ENCODE peak calls at places on chromosome 15, in four cellular contexts. M is HepG2, X is H1, L is K562. T is an unnamed sample.

GRCh38 chr15:80778964-80779657 is at the start of gene CEMIP:
- DNase-seq in M (peak), X (peak), L (peak), T (no peak)

GRCh38 chr15:72535911-72536310 is 61.8 kb downstream of the ARIH1 start:
- DNase-seq in M (no peak), X (no peak), L (no peak), T (no peak)

GRCh38 chr15:63041982-63042878 is at the start of gene TPM1:
- DNase-seq in M (peak), X (peak), L (no peak), T (no peak)

GRCh38 chr15:73888224-73889041 is 15.1 kb downstream of the TBC1D21 start:
- DNase-seq in M (no peak), X (no peak), L (no peak), T (no peak)

GRCh38 chr15:79091204-79091867 is 756 bp upstream of the RASGRF1 start:
- DNase-seq in M (no peak), X (peak), L (no peak), T (no peak)

GRCh38 chr15:88648357-88649214 is 9.8 kb downstream of the ISG20 start:
- DNase-seq in M (no peak), X (peak), L (no peak), T (no peak)

GRCh38 chr15:87682527-87682926 is 574.0 kb downstream of the NTRK3 start:
- DNase-seq in M (no peak), X (no peak), L (peak), T (no peak)

GRCh38 chr15:43329222-43329959 is 982 bp downstream of the LCMT2 start:
- DNase-seq in M (no peak), X (peak), L (peak), T (no peak)

GRCh38 chr15:55094152-55094551 is 102.6 kb downstream of the RSL24D1 start:
- DNase-seq in M (no peak), X (no peak), L (no peak), T (no peak)

GRCh38 chr15:28996289-28996688 is 110.5 kb downstream of the APBA2 start:
- DNase-seq in M (no peak), X (no peak), L (no peak), T (no peak)

GRCh38 chr15:23477920-23478319 is 30.9 kb upstream of the GOLGA6L2 start:
- DNase-seq in M (no peak), X (no peak), L (peak), T (no peak)

GRCh38 chr15:73601449-73602425 is 31.5 kb downstream of the NPTN start:
- DNase-seq in M (peak), X (no peak), L (no peak), T (no peak)

GRCh38 chr15:89088605-89089315 is 504 bp downstream of the ABHD2 start:
- DNase-seq in M (no peak), X (no peak), L (no peak), T (no peak)

GRCh38 chr15:64361259-64361658 is 5.3 kb upstream of the CSNK1G1 start:
- DNase-seq in M (no peak), X (no peak), L (no peak), T (no peak)

GRCh38 chr15:92393994-92394326 is 279 bp downstream of the ST8SIA2 start:
- DNase-seq in M (no peak), X (no peak), L (no peak), T (no peak)

GRCh38 chr15:56208185-56208584 is 35.5 kb downstream of the RFX7 start:
- DNase-seq in M (no peak), X (no peak), L (no peak), T (no peak)

GRCh38 chr15:90300988-90301715 is 35.7 kb downstream of the NGRN start:
- DNase-seq in M (peak), X (peak), L (peak), T (no peak)

GRCh38 chr15:31486906-31487695 is 160.5 kb downstream of the KLF13 start:
- DNase-seq in M (no peak), X (no peak), L (no peak), T (no peak)

GRCh38 chr15:71654714-71655174 is 155.6 kb upstream of the NR2E3 start:
- DNase-seq in M (peak), X (no peak), L (no peak), T (no peak)

GRCh38 chr15:68427961-68428360 is 4.0 kb downstream of the ITGA11 start:
- DNase-seq in M (no peak), X (no peak), L (no peak), T (no peak)

GRCh38 chr15:80090041-80090440 is 30.6 kb downstream of the ZFAND6 start:
- DNase-seq in M (no peak), X (no peak), L (no peak), T (no peak)

GRCh38 chr15:85496551-85497545 is 116.4 kb downstream of the AKAP13 start:
- DNase-seq in M (peak), X (no peak), L (no peak), T (no peak)

GRCh38 chr15:67331676-67332075 is 77.1 kb downstream of the IQCH start:
- DNase-seq in M (no peak), X (no peak), L (no peak), T (no peak)

GRCh38 chr15:31141792-31142191 is 40.3 kb upstream of the TRPM1 start:
- DNase-seq in M (no peak), X (no peak), L (no peak), T (no peak)

GRCh38 chr15:74642328-74642723 is 26.7 kb downstream of the CLK3 start:
- DNase-seq in M (no peak), X (no peak), L (no peak), T (no peak)

GRCh38 chr15:68487087-68487843 is 55.3 kb upstream of the ITGA11 start:
- DNase-seq in M (no peak), X (no peak), L (no peak), T (no peak)

GRCh38 chr15:31266712-31267111 is 59.9 kb upstream of the KLF13 start:
- DNase-seq in M (no peak), X (peak), L (no peak), T (no peak)

GRCh38 chr15:62591842-62592838 is 427.1 kb upstream of the C2CD4B start:
- DNase-seq in M (peak), X (no peak), L (no peak), T (no peak)

GRCh38 chr15:63465104-63465503 is 39.3 kb upstream of the USP3 start:
- DNase-seq in M (no peak), X (no peak), L (no peak), T (no peak)

GRCh38 chr15:61327019-61327631 is 98.0 kb upstream of the RORA start:
- DNase-seq in M (no peak), X (no peak), L (no peak), T (peak)

GRCh38 chr15:38460543-38460942 is 6.6 kb downstream of the FAM98B start:
- DNase-seq in M (no peak), X (no peak), L (no peak), T (no peak)

GRCh38 chr15:76229266-76229665 is 82.0 kb downstream of the ETFA start:
- DNase-seq in M (no peak), X (no peak), L (no peak), T (no peak)

GRCh38 chr15:35533130-35534110 is 12.5 kb downstream of the DPH6 start:
- DNase-seq in M (no peak), X (no peak), L (no peak), T (no peak)

GRCh38 chr15:49436786-49437185 is 13.7 kb downstream of the FGF7 start:
- DNase-seq in M (no peak), X (no peak), L (no peak), T (no peak)

GRCh38 chr15:88878720-88879184 is 16.6 kb downstream of the HAPLN3 start:
- DNase-seq in M (peak), X (peak), L (peak), T (no peak)

GRCh38 chr15:57639306-57639705 is 47.6 kb downstream of the MYZAP start:
- DNase-seq in M (no peak), X (no peak), L (no peak), T (no peak)

GRCh38 chr15:57634290-57634689 is 42.6 kb downstream of the MYZAP start:
- DNase-seq in M (no peak), X (no peak), L (no peak), T (no peak)

GRCh38 chr15:57631386-57632110 is 39.8 kb downstream of the MYZAP start:
- DNase-seq in M (no peak), X (no peak), L (no peak), T (no peak)

GRCh38 chr15:57637836-57638235 is 46.1 kb downstream of the MYZAP start:
- DNase-seq in M (no peak), X (no peak), L (no peak), T (no peak)

DNA sequence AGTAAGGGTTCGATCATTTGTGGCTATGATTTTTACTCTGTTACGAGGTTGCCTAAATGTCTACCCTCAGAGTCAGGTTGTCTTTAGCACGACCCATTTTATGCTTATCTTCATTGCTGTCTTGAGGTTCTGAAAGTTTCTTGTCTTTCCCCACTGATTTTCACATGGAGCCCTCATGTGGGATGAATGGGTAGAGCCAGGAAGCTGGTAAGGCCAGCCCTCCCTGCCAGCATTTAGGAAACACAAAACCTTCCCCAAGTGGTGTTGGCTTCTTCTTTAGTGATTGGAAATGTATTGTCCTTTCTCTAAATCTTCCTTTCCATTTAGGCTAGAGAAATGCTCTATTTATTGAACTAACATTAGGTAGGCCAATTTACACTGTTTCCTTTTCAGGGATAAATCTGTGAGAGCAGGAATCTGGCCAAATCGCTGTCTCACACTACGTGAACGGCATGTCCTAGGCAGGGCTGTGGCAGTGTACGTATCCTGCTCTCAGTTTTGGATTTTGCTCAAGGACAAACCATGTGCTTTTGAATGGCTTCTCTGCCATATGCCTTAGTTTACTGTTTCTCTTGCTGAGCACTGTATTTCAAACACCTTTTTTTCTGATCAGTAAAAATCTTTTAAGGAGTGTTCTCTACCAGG is 43.7 kb downstream of the MYZAP start:
- DNase-seq in M (no peak), X (no peak), L (no peak), T (no peak)
- TF ChIP-seq POLR2AphosphoS5 in M (no peak), X (no peak), L (no peak), T (no peak)

GRCh38 chr15:65612616-65612946 is 1.6 kb upstream of the INTS14 start:
- DNase-seq in M (no peak), X (no peak), L (no peak), T (no peak)
- TF ChIP-seq KDM1A in M (no peak), X (no peak), L (no peak), T (no peak)

GRCh38 chr15:42056934-42057743 is 36.3 kb upstream of the PLA2G4E start:
- DNase-seq in M (peak), X (peak), L (peak), T (no peak)
- TF ChIP-seq POLR2AphosphoS5 in M (no peak), X (no peak), L (no peak), T (no peak)

GRCh38 chr15:69920232-69920631 is 177.5 kb downstream of the TLE3 start:
- DNase-seq in M (no peak), X (no peak), L (no peak), T (no peak)

GRCh38 chr15:69924531-69924930 is 173.2 kb downstream of the TLE3 start:
- DNase-seq in M (no peak), X (no peak), L (no peak), T (no peak)

GRCh38 chr15:69919816-69920215 is 177.9 kb downstream of the TLE3 start:
- DNase-seq in M (no peak), X (no peak), L (no peak), T (no peak)

GRCh38 chr15:69926011-69926410 is 171.7 kb downstream of the TLE3 start:
- DNase-seq in M (no peak), X (no peak), L (no peak), T (no peak)

GRCh38 chr15:69921626-69922624 is 175.8 kb downstream of the TLE3 start:
- DNase-seq in M (no peak), X (no peak), L (no peak), T (peak)
- TF ChIP-seq KDM1A in M (no peak), X (no peak), L (no peak), T (no peak)

GRCh38 chr15:50871832-50872231 is 36.7 kb upstream of the AP4E1 start:
- DNase-seq in M (no peak), X (no peak), L (no peak), T (no peak)
- TF ChIP-seq POLR2AphosphoS5 in M (no peak), X (no peak), L (no peak), T (no peak)

T was measured in GM12878.